ENCODE peak calls at places on chromosomes 11 and 22, in eight cellular contexts. I is psoas muscle; Z is GM12878; X is mesendoderm; N is ovary; A is CD4-positive, CD25-positive, alpha-beta regulatory T cell; K is spleen; G is heart right ventricle. D is an unnamed sample. For H3K27me3, the result is how much of the 10 kb centered on the place peaks cover.

GRCh38 chr22:25650834-25651233 is 86.4 kb downstream of the GRK3 start:
- DNase-seq in I (no peak), Z (peak), X (no peak), N (no peak), A (no peak), K (no peak), G (no peak), D (no peak)

GRCh38 chr11:102421262-102421661 is 31.3 kb downstream of the TMEM123 start:
- DNase-seq in I (no peak), Z (no peak), X (no peak), N (no peak), A (no peak), K (no peak), G (no peak), D (no peak)

GRCh38 chr11:126925321-126926093 is 75.1 kb downstream of the KIRREL3 start:
- DNase-seq in I (no peak), Z (no peak), X (no peak), N (no peak), A (no peak), K (no peak), G (no peak), D (no peak)

GRCh38 chr11:131275580-131275979 is 94.8 kb upstream of the NTM start:
- DNase-seq in I (no peak), Z (no peak), X (no peak), N (no peak), A (no peak), K (no peak), G (no peak), D (no peak)

GRCh38 chr11:79083346-79083745 is 357.5 kb downstream of the TENM4 start:
- DNase-seq in I (no peak), Z (no peak), X (no peak), N (no peak), A (no peak), K (no peak), G (no peak), D (no peak)

GRCh38 chr11:102760355-102761035 is 19.9 kb downstream of the MMP10 start:
- DNase-seq in I (no peak), Z (no peak), X (peak), N (no peak), A (no peak), K (no peak), G (no peak), D (peak)

GRCh38 chr11:77200351-77200750 is 72.3 kb downstream of the MYO7A start:
- DNase-seq in I (no peak), Z (no peak), X (no peak), N (no peak), A (no peak), K (no peak), G (no peak), D (no peak)

GRCh38 chr11:59401262-59401552 is 25.0 kb downstream of the OR5A2 start:
- DNase-seq in I (no peak), Z (no peak), X (no peak), N (no peak), A (no peak), K (no peak), G (no peak), D (no peak)

GRCh38 chr11:73237471-73238290 is 19.6 kb downstream of the P2RY2 start:
- DNase-seq in I (peak), Z (no peak), X (no peak), N (no peak), A (no peak), K (peak), G (no peak), D (no peak)

GRCh38 chr11:1279674-1280055 is 29.8 kb downstream of the TOLLIP start:
- DNase-seq in I (no peak), Z (no peak), X (no peak), N (no peak), A (no peak), K (peak), G (no peak), D (no peak)
- H3K4me3 ChIP-seq in I (no peak), Z (no peak), X (no peak), N (no peak), A (no peak), K (no peak), G (no peak), D (no peak)

DNA sequence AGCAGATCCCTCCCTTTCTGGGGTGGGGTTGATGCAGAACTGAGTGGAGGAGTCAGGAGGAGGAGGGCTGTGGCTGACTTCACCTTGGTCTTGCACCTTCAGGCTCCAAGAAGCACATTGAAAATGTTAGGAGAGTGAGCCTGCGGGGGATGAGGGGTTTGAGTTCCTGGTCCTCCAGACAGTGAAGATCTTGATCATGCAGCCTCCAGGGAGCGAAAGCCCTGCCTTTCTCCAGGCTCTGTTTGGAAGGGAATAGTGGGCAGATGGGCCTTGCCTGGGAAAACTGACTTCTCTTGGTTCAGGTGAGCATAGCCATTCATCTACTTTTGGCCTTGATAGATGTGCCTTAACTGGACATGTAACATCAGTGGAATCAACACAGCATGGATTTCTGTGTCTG is 267.6 kb upstream of the B3GAT1 start:
- DNase-seq in I (no peak), Z (no peak), X (no peak), N (no peak), A (no peak), K (no peak), G (no peak), D (no peak)
- H3K27me3 ChIP-seq in I (under half), Z (under half), X (under half), N (under half), A (under half), K (under half), G (under half), D (under half)

GRCh38 chr22:37549704-37550059 is 10.6 kb upstream of the CDC42EP1 start:
- DNase-seq in I (peak), Z (no peak), X (peak), N (peak), A (no peak), K (no peak), G (peak), D (no peak)
- H3K4me3 ChIP-seq in I (no peak), Z (no peak), X (no peak), N (no peak), A (no peak), K (no peak), G (no peak), D (no peak)

GRCh38 chr11:43545610-43546009 is 134.9 kb upstream of the HSD17B12 start:
- DNase-seq in I (no peak), Z (no peak), X (no peak), N (no peak), A (no peak), K (no peak), G (no peak), D (no peak)
- H3K27me3 ChIP-seq in I (under half), Z (under half), X (under half), N (under half), A (under half), K (under half), G (under half), D (under half)

GRCh38 chr11:1570531-1570895 is 1.6 kb downstream of the DUSP8 start:
- DNase-seq in I (no peak), Z (no peak), X (no peak), N (no peak), A (no peak), K (no peak), G (no peak), D (no peak)

GRCh38 chr11:1572200-1573076 is at the start of gene DUSP8:
- DNase-seq in I (peak), Z (no peak), X (peak), N (peak), A (peak), K (peak), G (peak), D (peak)

GRCh38 chr11:1570896-1571759 is 943 bp downstream of the DUSP8 start:
- DNase-seq in I (peak), Z (no peak), X (peak), N (no peak), A (no peak), K (peak), G (no peak), D (no peak)

GRCh38 chr11:1573077-1573846 is 1.2 kb upstream of the DUSP8 start:
- DNase-seq in I (no peak), Z (no peak), X (no peak), N (no peak), A (no peak), K (no peak), G (no peak), D (no peak)

DNA sequence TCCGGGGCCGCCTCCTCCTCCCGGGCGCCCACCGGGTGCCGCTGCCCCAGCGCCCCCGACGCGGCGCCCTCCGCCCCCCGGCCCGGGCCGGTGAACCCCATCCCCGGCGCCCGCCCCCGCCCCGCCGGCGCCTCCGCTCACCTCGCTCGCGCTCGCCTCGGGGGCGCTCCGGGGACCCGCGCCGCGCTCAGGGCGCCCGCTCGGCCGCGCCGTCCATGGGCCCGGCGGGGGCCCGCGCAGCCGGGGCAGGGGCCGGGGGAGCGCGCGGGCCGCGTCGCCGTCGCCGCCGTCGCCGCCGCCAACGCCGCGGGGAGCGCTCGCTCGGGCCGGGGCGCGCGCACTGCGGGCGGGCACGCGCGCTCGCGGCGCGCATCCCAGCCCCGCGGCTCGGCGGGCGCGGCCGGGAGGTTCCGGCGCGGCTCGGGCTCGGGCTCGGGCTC is 291 bp downstream of the DUSP8 start:
- DNase-seq in I (no peak), Z (no peak), X (no peak), N (no peak), A (no peak), K (peak), G (no peak), D (no peak)
- H3K4me3 ChIP-seq in I (peak), Z (no peak), X (no peak), N (peak), A (no peak), K (peak), G (peak), D (peak)

GRCh38 chr11:120518356-120518755 is 6.8 kb downstream of the GRIK4 start:
- DNase-seq in I (no peak), Z (no peak), X (no peak), N (no peak), A (no peak), K (peak), G (no peak), D (no peak)
- H3K27me3 ChIP-seq in I (under half), Z (under half), X (under half), N (under half), A (under half), K (under half), G (under half), D (under half)

DNA sequence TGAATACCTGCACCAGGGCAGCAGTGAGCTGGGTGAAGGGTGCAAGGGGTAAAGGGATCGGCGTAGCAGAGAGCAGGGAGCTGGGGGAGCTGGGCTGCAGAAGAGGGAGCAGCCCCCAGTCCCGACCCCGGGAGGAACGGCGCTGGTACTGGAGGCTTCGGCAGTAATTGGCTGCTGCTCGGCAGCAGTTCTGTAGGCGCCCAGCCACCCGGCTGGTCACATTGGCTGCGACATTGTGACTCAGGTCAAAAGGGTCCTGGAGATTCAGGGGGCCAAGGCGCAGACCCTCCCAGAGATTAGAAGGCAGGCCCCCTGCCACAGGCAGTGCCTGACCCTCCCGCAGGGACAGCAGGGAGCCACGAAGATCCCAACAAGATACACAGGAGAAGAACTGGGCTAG is 2.1 kb upstream of the EEF1G start:
- DNase-seq in I (no peak), Z (no peak), X (no peak), N (no peak), A (no peak), K (peak), G (no peak), D (no peak)
- H3K4me3 ChIP-seq in I (peak), Z (no peak), X (no peak), N (no peak), A (no peak), K (peak), G (no peak), D (no peak)